ENCODE peak calls at places on chromosomes 5 and 9, in six cellular contexts. One of them, this sample, is unnamed.

GRCh38 chr9:98774746-98775145 is 21.6 kb downstream of the ANKS6 start:
- DNase-seq in A673: no peak
- DNase-seq in psoas muscle: no peak
- DNase-seq in CD4-positive, alpha-beta T cell: peak; percentile 11
- DNase-seq in RWPE1: peak; percentile 51
- DNase-seq in mucosa of descending colon: no peak
- DNase-seq in this sample: no peak

GRCh38 chr5:151151793-151152192 is 5.8 kb downstream of the ANXA6 start:
- DNase-seq in CD4-positive, alpha-beta T cell: no peak
- DNase-seq in RWPE1: no peak
- DNase-seq in A673: no peak
- DNase-seq in psoas muscle: no peak
- DNase-seq in mucosa of descending colon: no peak
- DNase-seq in this sample: no peak

GRCh38 chr5:21195145-21195544 is 1207.1 kb upstream of the CDH18 start:
- DNase-seq in psoas muscle: no peak
- DNase-seq in RWPE1: no peak
- DNase-seq in mucosa of descending colon: no peak
- DNase-seq in CD4-positive, alpha-beta T cell: no peak
- DNase-seq in A673: no peak
- DNase-seq in this sample: no peak

GRCh38 chr9:114836769-114837168 is 30.9 kb upstream of the TNFSF15 start:
- DNase-seq in A673: no peak
- DNase-seq in psoas muscle: no peak
- DNase-seq in mucosa of descending colon: no peak
- DNase-seq in CD4-positive, alpha-beta T cell: no peak
- DNase-seq in RWPE1: no peak
- DNase-seq in this sample: no peak

GRCh38 chr5:135007305-135007704 is 26.7 kb downstream of the PITX1 start:
- DNase-seq in psoas muscle: no peak
- DNase-seq in RWPE1: no peak
- DNase-seq in mucosa of descending colon: no peak
- DNase-seq in CD4-positive, alpha-beta T cell: no peak
- DNase-seq in A673: no peak
- DNase-seq in this sample: no peak

GRCh38 chr9:109453210-109453842 is 44.8 kb downstream of the PTPN3 start:
- DNase-seq in mucosa of descending colon: no peak
- DNase-seq in psoas muscle: no peak
- DNase-seq in CD4-positive, alpha-beta T cell: no peak
- DNase-seq in A673: no peak
- DNase-seq in RWPE1: peak; percentile 95
- DNase-seq in this sample: no peak

GRCh38 chr5:141763526-141763925 is 81.5 kb upstream of the ARAP3 start:
- DNase-seq in psoas muscle: no peak
- DNase-seq in RWPE1: no peak
- DNase-seq in mucosa of descending colon: no peak
- DNase-seq in CD4-positive, alpha-beta T cell: no peak
- DNase-seq in A673: no peak
- DNase-seq in this sample: no peak

GRCh38 chr5:148808864-148809642 is 17.4 kb upstream of the ADRB2 start:
- DNase-seq in RWPE1: no peak
- DNase-seq in CD4-positive, alpha-beta T cell: no peak
- DNase-seq in mucosa of descending colon: no peak
- DNase-seq in psoas muscle: no peak
- DNase-seq in A673: peak; percentile 65
- DNase-seq in this sample: no peak

GRCh38 chr5:84181093-84181492 is 203.6 kb downstream of the EDIL3 start:
- DNase-seq in psoas muscle: no peak
- DNase-seq in CD4-positive, alpha-beta T cell: no peak
- DNase-seq in mucosa of descending colon: no peak
- DNase-seq in A673: no peak
- DNase-seq in RWPE1: no peak
- DNase-seq in this sample: no peak

GRCh38 chr5:138339086-138339456 is 1.0 kb downstream of the FAM53C start:
- DNase-seq in psoas muscle: no peak
- DNase-seq in CD4-positive, alpha-beta T cell: no peak
- DNase-seq in mucosa of descending colon: no peak
- DNase-seq in RWPE1: no peak
- DNase-seq in A673: no peak
- DNase-seq in this sample: no peak

GRCh38 chr9:119047513-119047912 is 321.7 kb downstream of the BRINP1 start:
- DNase-seq in CD4-positive, alpha-beta T cell: no peak
- DNase-seq in A673: no peak
- DNase-seq in psoas muscle: no peak
- DNase-seq in RWPE1: no peak
- DNase-seq in mucosa of descending colon: no peak
- DNase-seq in this sample: no peak

GRCh38 chr9:122218885-122219855 is 9.6 kb downstream of the LHX6 start:
- DNase-seq in A673: no peak
- DNase-seq in RWPE1: no peak
- DNase-seq in psoas muscle: no peak
- DNase-seq in mucosa of descending colon: no peak
- DNase-seq in CD4-positive, alpha-beta T cell: no peak
- DNase-seq in this sample: no peak

GRCh38 chr9:2043243-2043642 is 28.1 kb downstream of the SMARCA2 start:
- DNase-seq in A673: no peak
- DNase-seq in mucosa of descending colon: no peak
- DNase-seq in RWPE1: no peak
- DNase-seq in psoas muscle: no peak
- DNase-seq in CD4-positive, alpha-beta T cell: no peak
- DNase-seq in this sample: no peak

GRCh38 chr9:132341177-132341840 is 13.5 kb downstream of the SETX start:
- DNase-seq in A673: no peak
- DNase-seq in mucosa of descending colon: no peak
- DNase-seq in CD4-positive, alpha-beta T cell: no peak
- DNase-seq in psoas muscle: no peak
- DNase-seq in RWPE1: no peak
- DNase-seq in this sample: no peak

GRCh38 chr5:65821966-65822365 is 100.0 kb downstream of the NLN start:
- DNase-seq in psoas muscle: no peak
- DNase-seq in mucosa of descending colon: no peak
- DNase-seq in A673: no peak
- DNase-seq in RWPE1: no peak
- DNase-seq in CD4-positive, alpha-beta T cell: no peak
- DNase-seq in this sample: no peak

GRCh38 chr5:2038337-2039179 is 155.8 kb upstream of the IRX4 start:
- DNase-seq in psoas muscle: peak; percentile 69
- DNase-seq in A673: peak; percentile 31
- DNase-seq in CD4-positive, alpha-beta T cell: peak; percentile 48
- DNase-seq in mucosa of descending colon: peak; percentile 53
- DNase-seq in RWPE1: peak; percentile 80
- DNase-seq in this sample: no peak

GRCh38 chr5:19496056-19496455 is 491.9 kb downstream of the CDH18 start:
- DNase-seq in CD4-positive, alpha-beta T cell: no peak
- DNase-seq in RWPE1: no peak
- DNase-seq in A673: peak; percentile 18
- DNase-seq in psoas muscle: no peak
- DNase-seq in mucosa of descending colon: no peak
- DNase-seq in this sample: no peak

GRCh38 chr5:45622365-45622764 is 73.8 kb downstream of the HCN1 start:
- DNase-seq in CD4-positive, alpha-beta T cell: no peak
- DNase-seq in psoas muscle: no peak
- DNase-seq in mucosa of descending colon: no peak
- DNase-seq in A673: no peak
- DNase-seq in RWPE1: no peak
- DNase-seq in this sample: no peak

GRCh38 chr5:45623855-45624254 is 72.3 kb downstream of the HCN1 start:
- DNase-seq in RWPE1: no peak
- DNase-seq in psoas muscle: no peak
- DNase-seq in CD4-positive, alpha-beta T cell: no peak
- DNase-seq in A673: no peak
- DNase-seq in mucosa of descending colon: no peak
- DNase-seq in this sample: no peak

GRCh38 chr5:45627076-45627656 is 69.0 kb downstream of the HCN1 start:
- DNase-seq in A673: no peak
- DNase-seq in psoas muscle: no peak
- DNase-seq in mucosa of descending colon: no peak
- DNase-seq in RWPE1: no peak
- DNase-seq in CD4-positive, alpha-beta T cell: no peak
- DNase-seq in this sample: no peak
- TF ChIP-seq CTCF in A673: no peak
- TF ChIP-seq CTCF in psoas muscle: no peak
- TF ChIP-seq CTCF in mucosa of descending colon: no peak
- TF ChIP-seq CTCF in RWPE1: no peak
- TF ChIP-seq CTCF in CD4-positive, alpha-beta T cell: no peak
- TF ChIP-seq CTCF in this sample: no peak

GRCh38 chr5:52867809-52868208 is 80.1 kb downstream of the ITGA1 start:
- DNase-seq in psoas muscle: no peak
- DNase-seq in A673: no peak
- DNase-seq in RWPE1: no peak
- DNase-seq in CD4-positive, alpha-beta T cell: no peak
- DNase-seq in mucosa of descending colon: no peak
- DNase-seq in this sample: no peak
- TF ChIP-seq CTCF in psoas muscle: no peak
- TF ChIP-seq CTCF in A673: no peak
- TF ChIP-seq CTCF in RWPE1: no peak
- TF ChIP-seq CTCF in CD4-positive, alpha-beta T cell: no peak
- TF ChIP-seq CTCF in mucosa of descending colon: no peak
- TF ChIP-seq CTCF in this sample: no peak

GRCh38 chr5:96439477-96440184 is 6.6 kb upstream of the PCSK1 start:
- DNase-seq in mucosa of descending colon: no peak
- DNase-seq in A673: no peak
- DNase-seq in RWPE1: no peak
- DNase-seq in psoas muscle: no peak
- DNase-seq in CD4-positive, alpha-beta T cell: no peak
- DNase-seq in this sample: no peak
- TF ChIP-seq CTCF in mucosa of descending colon: no peak
- TF ChIP-seq CTCF in A673: peak; percentile 24
- TF ChIP-seq CTCF in RWPE1: no peak
- TF ChIP-seq CTCF in psoas muscle: no peak
- TF ChIP-seq CTCF in CD4-positive, alpha-beta T cell: no peak
- TF ChIP-seq CTCF in this sample: no peak

GRCh38 chr9:79057576-79057975 is 514.2 kb upstream of the TLE4 start:
- DNase-seq in CD4-positive, alpha-beta T cell: no peak
- DNase-seq in A673: no peak
- DNase-seq in psoas muscle: no peak
- DNase-seq in RWPE1: no peak
- DNase-seq in mucosa of descending colon: no peak
- DNase-seq in this sample: no peak
- TF ChIP-seq CTCF in CD4-positive, alpha-beta T cell: no peak
- TF ChIP-seq CTCF in A673: no peak
- TF ChIP-seq CTCF in psoas muscle: no peak
- TF ChIP-seq CTCF in RWPE1: no peak
- TF ChIP-seq CTCF in mucosa of descending colon: no peak
- TF ChIP-seq CTCF in this sample: no peak

GRCh38 chr9:33209394-33209793 is 30.6 kb upstream of the SPINK4 start:
- DNase-seq in psoas muscle: no peak
- DNase-seq in A673: no peak
- DNase-seq in RWPE1: no peak
- DNase-seq in CD4-positive, alpha-beta T cell: no peak
- DNase-seq in mucosa of descending colon: no peak
- DNase-seq in this sample: no peak

GRCh38 chr9:33211695-33212393 is 28.1 kb upstream of the SPINK4 start:
- DNase-seq in RWPE1: peak; percentile 61
- DNase-seq in mucosa of descending colon: no peak
- DNase-seq in psoas muscle: no peak
- DNase-seq in CD4-positive, alpha-beta T cell: no peak
- DNase-seq in A673: peak; percentile 35
- DNase-seq in this sample: no peak

DNA sequence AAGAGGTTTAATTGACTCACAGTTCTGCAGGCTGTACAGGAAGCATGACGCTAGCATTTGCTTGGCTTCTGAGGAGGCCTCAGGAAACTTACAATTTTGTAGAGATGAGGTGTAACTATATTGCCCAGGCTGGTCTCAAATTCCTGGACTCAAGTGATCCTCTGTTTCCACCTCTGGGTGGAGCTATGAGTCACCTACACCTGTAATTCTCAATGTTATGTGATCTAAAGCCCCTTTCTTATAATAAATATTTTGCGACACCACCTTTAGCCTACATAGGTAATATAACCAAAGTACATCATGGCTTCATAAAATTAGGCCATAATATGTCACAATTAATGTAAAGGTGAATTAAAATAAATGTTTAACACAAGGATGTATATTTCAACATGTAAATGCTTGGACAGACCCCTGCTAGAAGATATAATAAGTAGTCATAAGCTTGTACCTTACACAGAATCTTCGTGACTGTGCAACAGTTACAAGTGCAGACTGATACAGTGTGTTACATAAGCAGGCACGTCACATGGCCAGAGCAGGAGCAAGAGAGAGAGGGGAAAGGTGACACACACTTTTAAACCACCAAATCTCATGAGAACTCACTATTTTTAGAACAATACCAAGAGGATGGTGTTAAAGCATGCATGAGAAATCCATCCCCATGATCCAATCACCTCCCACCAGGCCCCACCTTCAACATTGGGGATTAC is 29.8 kb upstream of the SPINK4 start:
- DNase-seq in A673: no peak
- DNase-seq in CD4-positive, alpha-beta T cell: no peak
- DNase-seq in RWPE1: no peak
- DNase-seq in mucosa of descending colon: no peak
- DNase-seq in psoas muscle: no peak
- DNase-seq in this sample: no peak
- TF ChIP-seq CTCF in A673: no peak
- TF ChIP-seq CTCF in CD4-positive, alpha-beta T cell: no peak
- TF ChIP-seq CTCF in RWPE1: no peak
- TF ChIP-seq CTCF in mucosa of descending colon: no peak
- TF ChIP-seq CTCF in psoas muscle: no peak
- TF ChIP-seq CTCF in this sample: no peak

GRCh38 chr5:54229041-54229780 is 81.2 kb downstream of the ARL15 start:
- DNase-seq in A673: peak; percentile 71
- DNase-seq in CD4-positive, alpha-beta T cell: peak; percentile 59
- DNase-seq in RWPE1: peak; percentile 67
- DNase-seq in mucosa of descending colon: peak; percentile 77
- DNase-seq in psoas muscle: peak; percentile 65
- DNase-seq in this sample: peak; percentile 79

DNA sequence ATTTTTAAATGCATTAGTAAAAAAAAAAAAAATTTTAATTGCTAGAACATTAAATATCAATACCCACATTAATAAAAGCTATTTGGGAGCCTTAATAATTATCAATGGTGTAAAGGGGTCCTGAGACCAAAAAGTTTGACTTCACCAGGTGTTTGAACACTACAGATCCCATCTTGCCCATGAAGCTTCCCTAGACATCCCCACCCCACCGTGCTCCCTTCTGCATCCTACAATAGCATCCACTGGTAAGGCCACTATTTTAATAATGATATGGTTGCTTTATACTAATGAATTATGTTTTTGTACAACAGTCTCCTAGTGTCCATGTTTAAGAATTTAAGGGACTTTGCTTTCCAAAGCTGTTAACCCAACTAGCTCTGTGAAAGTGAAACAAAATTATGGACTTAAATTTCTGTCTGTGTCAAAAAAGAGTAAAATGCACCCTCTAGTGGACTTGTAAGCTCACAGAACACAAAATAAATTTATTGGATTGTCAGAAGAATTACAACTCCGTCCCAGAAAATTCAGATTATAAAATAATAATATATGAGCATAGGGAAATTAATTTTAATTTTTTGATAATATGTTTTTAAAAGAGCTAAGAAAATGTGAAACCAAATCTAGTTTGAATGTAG is 76.0 kb downstream of the ARL15 start:
- DNase-seq in psoas muscle: no peak
- DNase-seq in CD4-positive, alpha-beta T cell: no peak
- DNase-seq in A673: peak; percentile 52
- DNase-seq in mucosa of descending colon: no peak
- DNase-seq in RWPE1: peak; percentile 45
- DNase-seq in this sample: no peak
- TF ChIP-seq CTCF in psoas muscle: peak; percentile 39
- TF ChIP-seq CTCF in CD4-positive, alpha-beta T cell: peak; percentile 36
- TF ChIP-seq CTCF in A673: peak; percentile 67
- TF ChIP-seq CTCF in mucosa of descending colon: no peak
- TF ChIP-seq CTCF in RWPE1: peak; percentile 78
- TF ChIP-seq CTCF in this sample: no peak

GRCh38 chr5:175847503-175847902 is 23.9 kb upstream of the CPLX2 start:
- DNase-seq in psoas muscle: no peak
- DNase-seq in A673: no peak
- DNase-seq in CD4-positive, alpha-beta T cell: no peak
- DNase-seq in mucosa of descending colon: no peak
- DNase-seq in RWPE1: no peak
- DNase-seq in this sample: no peak
- TF ChIP-seq CTCF in psoas muscle: no peak
- TF ChIP-seq CTCF in A673: peak; percentile 15
- TF ChIP-seq CTCF in CD4-positive, alpha-beta T cell: no peak
- TF ChIP-seq CTCF in mucosa of descending colon: no peak
- TF ChIP-seq CTCF in RWPE1: no peak
- TF ChIP-seq CTCF in this sample: no peak